ENCODE peak calls at places on chromosomes 6 and 20, in five cellular contexts. X, J, K, Q and Z are unnamed samples.

GRCh38 chr6:89371849-89372505 is 19.5 kb upstream of the UBE2J1 start:
- DNase-seq in X (peak), J (peak), K (peak), Q (no peak), Z (peak)

GRCh38 chr20:62951143-62951895 is 1.2 kb upstream of the SLC17A9 start:
- DNase-seq in X (no peak), J (no peak), K (no peak), Q (no peak), Z (no peak)

GRCh38 chr6:107728564-107728897 is 95.6 kb downstream of the SCML4 start:
- DNase-seq in X (no peak), J (no peak), K (no peak), Q (no peak), Z (no peak)

GRCh38 chr6:107493158-107494057 is 3.5 kb downstream of the SOBP start:
- DNase-seq in X (peak), J (peak), K (no peak), Q (no peak), Z (peak)

GRCh38 chr6:21265264-21266044 is 328.1 kb upstream of the SOX4 start:
- DNase-seq in X (peak), J (no peak), K (peak), Q (no peak), Z (peak)

GRCh38 chr6:82980086-82980485 is 85.6 kb downstream of the UBE3D start:
- DNase-seq in X (peak), J (no peak), K (peak), Q (no peak), Z (peak)

GRCh38 chr6:40852667-40853383 is 186.2 kb downstream of the UNC5CL start:
- DNase-seq in X (no peak), J (peak), K (no peak), Q (peak), Z (peak)

GRCh38 chr6:82248233-82248735 is 740 bp upstream of the IBTK start:
- DNase-seq in X (peak), J (peak), K (peak), Q (peak), Z (peak)

GRCh38 chr20:56760610-56761009 is 131.5 kb downstream of the TFAP2C start:
- DNase-seq in X (no peak), J (no peak), K (peak), Q (no peak), Z (peak)

GRCh38 chr6:35426074-35426473 is 26.1 kb upstream of the FANCE start:
- DNase-seq in X (no peak), J (no peak), K (no peak), Q (no peak), Z (no peak)

GRCh38 chr6:117483004-117483644 is 650 bp downstream of the DCBLD1 start:
- DNase-seq in X (peak), J (peak), K (peak), Q (no peak), Z (peak)

GRCh38 chr6:167558213-167558869 is 233.5 kb downstream of the TTLL2 start:
- DNase-seq in X (no peak), J (no peak), K (no peak), Q (no peak), Z (no peak)

GRCh38 chr20:64106981-64107735 is at the start of gene NPBWR2:
- DNase-seq in X (no peak), J (peak), K (no peak), Q (no peak), Z (no peak)

GRCh38 chr6:11575408-11576033 is 38.0 kb downstream of the TMEM170B start:
- DNase-seq in X (peak), J (peak), K (peak), Q (peak), Z (peak)

DNA sequence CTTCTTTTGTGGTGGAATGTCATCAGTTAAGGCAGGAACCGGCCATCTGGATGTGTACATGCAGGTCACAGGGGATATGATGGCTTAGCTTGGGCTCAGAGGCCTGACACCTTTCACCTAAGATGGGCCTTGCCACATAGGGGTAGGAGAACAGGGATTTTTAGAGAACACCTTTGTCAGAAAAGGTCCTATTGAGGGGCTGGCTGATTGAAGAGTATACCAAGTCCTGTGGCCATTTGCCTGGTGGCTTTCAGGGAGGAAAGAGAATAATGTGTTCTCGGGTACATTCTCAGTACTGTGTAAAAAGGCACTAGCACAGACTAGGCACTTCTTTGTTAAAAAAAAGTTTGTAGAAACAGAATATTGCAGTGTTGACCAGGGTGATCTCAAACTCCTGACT is 26.4 kb downstream of the GMPR start:
- DNase-seq in X (no peak), J (no peak), K (no peak), Q (no peak), Z (no peak)
- H3K4me2 ChIP-seq in X (no peak), J (no peak), K (no peak), Q (no peak), Z (no peak)

GRCh38 chr6:130602151-130602770 is 224.9 kb upstream of the SMLR1 start:
- DNase-seq in X (peak), J (no peak), K (peak), Q (peak), Z (peak)
- H3K9ac ChIP-seq in X (no peak), J (no peak), K (peak), Q (peak), Z (no peak)

GRCh38 chr6:101398716-101399626 is 5.5 kb downstream of the GRIK2 start:
- DNase-seq in X (no peak), J (peak), K (no peak), Q (no peak), Z (no peak)
- TF ChIP-seq EZH2 in X (no peak), J (peak), K (no peak), Q (no peak), Z (no peak)

DNA sequence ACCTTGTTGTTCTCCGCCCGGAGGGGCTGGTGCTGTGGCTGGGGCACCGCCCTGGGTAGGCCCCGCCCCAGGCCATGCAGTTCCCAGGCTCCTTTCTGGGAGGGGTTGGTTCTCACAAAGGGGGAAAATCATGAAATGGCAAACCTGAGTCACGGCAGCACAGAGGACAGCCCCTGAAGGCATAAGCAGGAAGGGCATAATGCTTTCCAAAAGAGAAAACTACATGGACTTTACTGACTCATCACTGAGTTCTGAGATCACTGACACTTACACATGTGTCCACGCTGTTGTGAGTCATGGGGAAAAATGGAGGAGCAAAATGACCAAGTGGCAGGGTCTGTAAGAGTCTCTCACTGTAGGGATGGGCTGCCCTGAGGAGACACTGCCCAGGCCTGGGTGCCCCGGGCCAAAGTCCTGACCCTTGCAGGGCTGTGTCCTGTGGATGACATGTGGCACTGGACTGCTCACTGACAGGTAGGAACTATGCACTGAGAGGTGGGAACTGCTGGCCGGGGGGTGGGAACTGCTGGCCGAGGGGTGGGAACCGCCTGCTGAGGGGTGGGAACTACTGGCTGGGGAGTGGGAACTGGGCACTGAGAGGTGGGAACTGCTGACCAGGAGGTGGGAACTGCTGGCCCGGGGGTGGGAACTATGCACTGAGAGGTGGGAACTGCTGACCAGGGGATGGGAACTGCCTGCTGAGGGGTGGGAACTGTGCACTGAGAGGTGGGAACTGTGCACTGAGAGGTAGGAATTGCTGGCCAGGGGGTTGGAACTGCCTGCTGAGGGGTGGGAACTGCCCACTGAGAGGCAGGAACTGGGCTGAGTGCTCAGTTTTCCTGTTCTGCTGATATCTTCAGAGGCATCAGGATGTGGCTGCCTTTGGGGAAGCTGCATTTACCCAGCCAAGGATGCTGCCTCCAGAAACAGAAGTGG is 90.4 kb downstream of the THBS2 start:
- DNase-seq in X (peak), J (no peak), K (peak), Q (peak), Z (peak)
- H3K4me2 ChIP-seq in X (peak), J (no peak), K (peak), Q (peak), Z (peak)

GRCh38 chr6:138161434-138162103 is at the start of gene ARFGEF3:
- DNase-seq in X (no peak), J (peak), K (peak), Q (no peak), Z (peak)

GRCh38 chr6:138161118-138161433 is 663 bp upstream of the ARFGEF3 start:
- DNase-seq in X (no peak), J (no peak), K (no peak), Q (no peak), Z (no peak)

GRCh38 chr6:138160329-138161117 is 1.2 kb upstream of the ARFGEF3 start:
- DNase-seq in X (no peak), J (peak), K (no peak), Q (no peak), Z (no peak)

GRCh38 chr6:138162104-138162946 is 586 bp downstream of the ARFGEF3 start:
- DNase-seq in X (peak), J (peak), K (no peak), Q (no peak), Z (peak)

DNA sequence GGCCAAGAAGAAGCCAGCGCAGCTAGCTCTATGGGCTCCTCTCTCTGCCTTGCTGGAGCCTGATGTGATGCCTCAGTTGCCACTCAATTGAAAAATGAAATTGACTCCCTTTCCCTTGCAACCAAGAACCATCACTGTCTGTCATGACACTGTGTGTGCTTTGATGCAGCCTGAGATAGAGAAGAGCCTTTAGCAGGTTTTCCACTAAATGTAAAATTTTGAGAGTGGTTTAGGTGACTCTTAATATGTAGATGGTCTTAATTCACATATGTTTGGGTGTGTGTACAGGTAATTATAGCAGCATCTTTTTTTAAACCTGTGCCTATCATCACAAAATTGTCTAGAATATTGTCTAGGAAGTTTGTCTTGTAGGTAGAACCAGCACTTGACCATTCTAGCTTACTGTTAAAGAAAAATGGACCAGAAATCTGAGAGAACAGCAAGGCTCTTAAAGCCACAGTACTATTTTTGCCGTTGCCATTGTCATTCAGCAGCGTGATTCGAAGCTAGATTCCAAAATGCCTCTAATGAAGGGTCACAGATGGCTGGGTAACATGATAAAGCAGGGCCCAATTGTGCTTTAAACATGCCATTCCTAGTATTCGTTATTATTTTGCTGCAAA is 1.3 kb downstream of the ARFGEF3 start:
- DNase-seq in X (no peak), J (no peak), K (no peak), Q (no peak), Z (no peak)
- H3K9ac ChIP-seq in X (no peak), J (no peak), K (no peak), Q (no peak), Z (no peak)

GRCh38 chr6:52975580-52975979 is 19.5 kb downstream of the GSTA4 start:
- DNase-seq in X (peak), J (no peak), K (no peak), Q (no peak), Z (peak)

GRCh38 chr6:52976591-52977035 is 18.5 kb downstream of the GSTA4 start:
- DNase-seq in X (no peak), J (peak), K (no peak), Q (no peak), Z (no peak)

GRCh38 chr6:52969297-52969696 is 25.8 kb downstream of the GSTA4 start:
- DNase-seq in X (no peak), J (no peak), K (no peak), Q (no peak), Z (peak)

GRCh38 chr6:52976149-52976548 is 18.9 kb downstream of the GSTA4 start:
- DNase-seq in X (no peak), J (no peak), K (no peak), Q (no peak), Z (no peak)

GRCh38 chr6:52973013-52973412 is 22.1 kb downstream of the GSTA4 start:
- DNase-seq in X (no peak), J (no peak), K (no peak), Q (no peak), Z (no peak)
- TF ChIP-seq EZH2 in X (no peak), J (no peak), K (no peak), Q (no peak), Z (no peak)

GRCh38 chr6:134466751-134467525 is 149.0 kb upstream of the SGK1 start:
- DNase-seq in X (no peak), J (no peak), K (peak), Q (no peak), Z (peak)
- H3K4me2 ChIP-seq in X (no peak), J (no peak), K (peak), Q (no peak), Z (peak)